ENCODE peak calls at places on chromosome 15, in five cellular contexts. One of them, this sample, is unnamed. For H3K4me1, the result is how much of the 10 kb centered on the place peaks cover.

GRCh38 chr15:51322622-51323296 is 15.6 kb downstream of the CYP19A1 start:
- DNase-seq in mammary epithelial cell: no peak
- DNase-seq in osteoblast: no peak
- DNase-seq in uterus: no peak
- DNase-seq in PC-9: no peak
- DNase-seq in this sample: no peak

GRCh38 chr15:70341566-70341965 is 243.8 kb upstream of the TLE3 start:
- DNase-seq in PC-9: no peak
- DNase-seq in uterus: no peak
- DNase-seq in mammary epithelial cell: no peak
- DNase-seq in osteoblast: no peak
- DNase-seq in this sample: no peak

GRCh38 chr15:26038693-26039092 is 175.6 kb upstream of the ATP10A start:
- DNase-seq in PC-9: no peak
- DNase-seq in osteoblast: no peak
- DNase-seq in uterus: no peak
- DNase-seq in mammary epithelial cell: no peak
- DNase-seq in this sample: no peak

GRCh38 chr15:75942464-75942863 is 38.8 kb downstream of the FBXO22 start:
- DNase-seq in mammary epithelial cell: no peak
- DNase-seq in osteoblast: no peak
- DNase-seq in uterus: no peak
- DNase-seq in PC-9: no peak
- DNase-seq in this sample: no peak

GRCh38 chr15:29571728-29572454 is 250.4 kb downstream of the TJP1 start:
- DNase-seq in PC-9: no peak
- DNase-seq in uterus: no peak
- DNase-seq in mammary epithelial cell: no peak
- DNase-seq in osteoblast: peak
- DNase-seq in this sample: peak

GRCh38 chr15:60093273-60094067 is 89.4 kb downstream of the FOXB1 start:
- DNase-seq in mammary epithelial cell: no peak
- DNase-seq in osteoblast: no peak
- DNase-seq in uterus: no peak
- DNase-seq in PC-9: no peak
- DNase-seq in this sample: peak

GRCh38 chr15:89781891-89782618 is 5.9 kb downstream of the MESP2 start:
- DNase-seq in PC-9: peak
- DNase-seq in mammary epithelial cell: peak
- DNase-seq in uterus: no peak
- DNase-seq in osteoblast: peak
- DNase-seq in this sample: no peak

GRCh38 chr15:64447536-64448315 is 12.7 kb upstream of the ZNF609 start:
- DNase-seq in uterus: no peak
- DNase-seq in PC-9: no peak
- DNase-seq in mammary epithelial cell: no peak
- DNase-seq in osteoblast: no peak
- DNase-seq in this sample: no peak

GRCh38 chr15:79923515-79924169 is 26.8 kb upstream of the MTHFS start:
- DNase-seq in uterus: peak
- DNase-seq in PC-9: peak
- DNase-seq in mammary epithelial cell: peak
- DNase-seq in osteoblast: peak
- DNase-seq in this sample: peak

GRCh38 chr15:73809728-73810501 is 56.8 kb upstream of the INSYN1 start:
- DNase-seq in osteoblast: no peak
- DNase-seq in uterus: no peak
- DNase-seq in mammary epithelial cell: peak
- DNase-seq in PC-9: peak
- DNase-seq in this sample: no peak

GRCh38 chr15:72421484-72421883 is 23.4 kb downstream of the TMEM202 start:
- DNase-seq in uterus: no peak
- DNase-seq in osteoblast: no peak
- DNase-seq in PC-9: no peak
- DNase-seq in mammary epithelial cell: peak
- DNase-seq in this sample: no peak

GRCh38 chr15:63752075-63752684 is 81.6 kb downstream of the HERC1 start:
- DNase-seq in osteoblast: no peak
- DNase-seq in mammary epithelial cell: peak
- DNase-seq in uterus: peak
- DNase-seq in PC-9: peak
- DNase-seq in this sample: no peak

GRCh38 chr15:82656641-82657266 is 9.6 kb upstream of the CPEB1 start:
- DNase-seq in mammary epithelial cell: no peak
- DNase-seq in osteoblast: peak
- DNase-seq in PC-9: no peak
- DNase-seq in uterus: no peak
- DNase-seq in this sample: no peak

GRCh38 chr15:74826372-74826819 is at the start of gene CPLX3:
- DNase-seq in PC-9: no peak
- DNase-seq in mammary epithelial cell: no peak
- DNase-seq in osteoblast: peak
- DNase-seq in uterus: no peak
- DNase-seq in this sample: peak

GRCh38 chr15:23855947-23856346 is 168.8 kb upstream of the NDN start:
- DNase-seq in mammary epithelial cell: no peak
- DNase-seq in PC-9: no peak
- DNase-seq in osteoblast: no peak
- DNase-seq in uterus: no peak
- DNase-seq in this sample: no peak

GRCh38 chr15:23854535-23855252 is 167.6 kb upstream of the NDN start:
- DNase-seq in mammary epithelial cell: no peak
- DNase-seq in osteoblast: no peak
- DNase-seq in uterus: no peak
- DNase-seq in PC-9: no peak
- DNase-seq in this sample: no peak

GRCh38 chr15:23859008-23859407 is 171.9 kb upstream of the NDN start:
- DNase-seq in uterus: no peak
- DNase-seq in osteoblast: no peak
- DNase-seq in mammary epithelial cell: no peak
- DNase-seq in PC-9: no peak
- DNase-seq in this sample: no peak

GRCh38 chr15:23855260-23855659 is 168.2 kb upstream of the NDN start:
- DNase-seq in osteoblast: no peak
- DNase-seq in PC-9: no peak
- DNase-seq in uterus: no peak
- DNase-seq in mammary epithelial cell: no peak
- DNase-seq in this sample: no peak

GRCh38 chr15:23857028-23857641 is 170.0 kb upstream of the NDN start:
- DNase-seq in osteoblast: no peak
- DNase-seq in PC-9: peak
- DNase-seq in uterus: peak
- DNase-seq in mammary epithelial cell: no peak
- DNase-seq in this sample: no peak
- TF ChIP-seq CTCF in osteoblast: peak
- TF ChIP-seq CTCF in PC-9: peak
- TF ChIP-seq CTCF in uterus: peak
- TF ChIP-seq CTCF in mammary epithelial cell: no peak
- TF ChIP-seq CTCF in this sample: no peak

GRCh38 chr15:100112636-100113305 is 229.0 kb downstream of the ADAMTS17 start:
- DNase-seq in uterus: no peak
- DNase-seq in osteoblast: no peak
- DNase-seq in PC-9: no peak
- DNase-seq in mammary epithelial cell: no peak
- DNase-seq in this sample: no peak

GRCh38 chr15:100111103-100112060 is 230.4 kb downstream of the ADAMTS17 start:
- DNase-seq in PC-9: peak
- DNase-seq in osteoblast: peak
- DNase-seq in mammary epithelial cell: peak
- DNase-seq in uterus: peak
- DNase-seq in this sample: no peak

GRCh38 chr15:100113351-100114075 is 228.3 kb downstream of the ADAMTS17 start:
- DNase-seq in PC-9: no peak
- DNase-seq in osteoblast: peak
- DNase-seq in mammary epithelial cell: no peak
- DNase-seq in uterus: peak
- DNase-seq in this sample: no peak

GRCh38 chr15:100114100-100114499 is 227.7 kb downstream of the ADAMTS17 start:
- DNase-seq in PC-9: peak
- DNase-seq in mammary epithelial cell: peak
- DNase-seq in osteoblast: peak
- DNase-seq in uterus: peak
- DNase-seq in this sample: no peak

DNA sequence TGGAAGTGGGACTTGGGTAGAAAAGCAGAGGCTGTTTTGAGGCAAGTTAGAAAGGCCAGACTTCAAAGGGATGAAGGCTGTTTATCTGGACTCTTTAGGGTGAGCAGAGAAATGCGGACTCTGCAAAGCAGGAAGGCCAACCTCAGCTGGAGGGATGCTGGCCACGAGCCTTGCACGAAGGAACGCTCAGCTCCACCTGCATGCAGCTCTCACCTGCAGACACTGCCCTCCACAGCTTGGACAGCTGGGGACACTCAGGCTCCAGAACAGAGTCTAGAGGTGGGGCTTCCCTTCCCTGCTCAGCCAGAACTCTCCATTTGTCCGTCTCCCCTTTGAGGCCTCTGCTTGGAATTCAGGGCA is 229.7 kb downstream of the ADAMTS17 start:
- DNase-seq in osteoblast: no peak
- DNase-seq in uterus: peak
- DNase-seq in mammary epithelial cell: no peak
- DNase-seq in PC-9: no peak
- DNase-seq in this sample: no peak
- H3K4me1 ChIP-seq in osteoblast: under half
- H3K4me1 ChIP-seq in uterus: under half
- H3K4me1 ChIP-seq in mammary epithelial cell: under half
- H3K4me1 ChIP-seq in PC-9: under half
- H3K4me1 ChIP-seq in this sample: under half

DNA sequence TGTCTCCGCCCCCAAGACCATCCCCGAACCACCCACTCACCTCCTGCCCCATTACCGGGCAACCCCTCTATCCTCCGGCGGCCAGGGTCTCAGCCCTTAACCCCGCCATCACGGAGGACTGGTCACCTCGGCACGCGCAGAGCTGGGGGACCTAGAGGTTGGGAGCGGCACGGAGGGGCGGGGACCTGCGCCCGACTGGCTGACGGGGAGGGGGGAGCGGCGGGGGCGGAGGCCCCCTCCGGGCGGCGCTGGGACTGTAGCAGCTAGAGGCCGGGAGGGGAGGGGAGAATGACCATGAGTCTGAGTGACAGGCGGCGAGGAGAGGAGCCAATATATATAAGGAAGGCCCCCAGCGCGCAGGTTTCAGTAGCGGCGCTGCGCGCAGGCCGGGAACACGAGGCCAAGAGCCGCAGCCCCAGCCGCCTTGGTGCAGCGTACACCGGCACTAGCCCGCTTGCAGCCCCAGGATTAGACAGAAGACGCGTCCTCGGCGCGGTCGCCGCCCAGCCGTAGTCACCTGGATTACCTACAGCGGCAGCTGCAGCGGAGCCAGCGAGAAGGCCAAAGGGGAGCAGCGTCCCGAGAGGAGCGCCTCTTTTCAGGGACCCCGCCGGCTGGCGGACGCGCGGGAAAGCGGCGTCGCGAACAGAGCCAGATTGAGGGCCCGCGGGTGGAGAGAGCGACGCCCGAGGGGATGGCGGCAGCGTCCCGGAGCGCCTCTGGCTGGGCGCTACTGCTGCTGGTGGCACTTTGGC is at the start of gene DLL4:
- DNase-seq in osteoblast: peak
- DNase-seq in uterus: peak
- DNase-seq in PC-9: peak
- DNase-seq in mammary epithelial cell: peak
- DNase-seq in this sample: peak
- TF ChIP-seq CTCF in osteoblast: no peak
- TF ChIP-seq CTCF in uterus: no peak
- TF ChIP-seq CTCF in PC-9: no peak
- TF ChIP-seq CTCF in mammary epithelial cell: no peak
- TF ChIP-seq CTCF in this sample: no peak

GRCh38 chr15:78450285-78450858 is 12.4 kb downstream of the IREB2 start:
- DNase-seq in PC-9: no peak
- DNase-seq in mammary epithelial cell: no peak
- DNase-seq in osteoblast: no peak
- DNase-seq in uterus: no peak
- DNase-seq in this sample: no peak
- H3K4me1 ChIP-seq in PC-9: under half
- H3K4me1 ChIP-seq in mammary epithelial cell: under half
- H3K4me1 ChIP-seq in osteoblast: under half
- H3K4me1 ChIP-seq in uterus: under half
- H3K4me1 ChIP-seq in this sample: under half